ENCODE peak calls at places on chromosomes 12 and 14, in ten cellular contexts. One of them, this sample, is unnamed.

GRCh38 chr12:6073426-6073825 is 51.0 kb downstream of the VWF start:
- DNase-seq in retina: no peak
- DNase-seq in keratinocyte: no peak
- DNase-seq in germinal center: no peak
- DNase-seq in GM13976: no peak
- DNase-seq in stimulated activated CD8-positive, alpha-beta memory T cell treated with anti-CD3 and anti-CD28 coated beads, Interleukin-12 subunit alpha, Interleukin-12 subunit beta, amount 100 ng/mL, for 4 hours: no peak
- DNase-seq in heart left ventricle: no peak
- DNase-seq in NCI-H1092: no peak
- DNase-seq in SW480: no peak
- DNase-seq in stimulated activated CD4-positive, alpha-beta T cell treated with anti-CD3 and anti-CD28 coated beads, Interleukin-15, amount 100 ng/mL, for 1 hour: no peak
- DNase-seq in this sample: no peak

GRCh38 chr12:32148372-32148771 is 41.7 kb downstream of the BICD1 start:
- DNase-seq in retina: no peak
- DNase-seq in keratinocyte: no peak
- DNase-seq in germinal center: no peak
- DNase-seq in GM13976: no peak
- DNase-seq in stimulated activated CD8-positive, alpha-beta memory T cell treated with anti-CD3 and anti-CD28 coated beads, Interleukin-12 subunit alpha, Interleukin-12 subunit beta, amount 100 ng/mL, for 4 hours: no peak
- DNase-seq in heart left ventricle: no peak
- DNase-seq in NCI-H1092: no peak
- DNase-seq in SW480: no peak
- DNase-seq in stimulated activated CD4-positive, alpha-beta T cell treated with anti-CD3 and anti-CD28 coated beads, Interleukin-15, amount 100 ng/mL, for 1 hour: no peak
- DNase-seq in this sample: no peak

GRCh38 chr12:49489154-49489553 is 49.7 kb upstream of the KCNH3 start:
- DNase-seq in retina: no peak
- DNase-seq in keratinocyte: no peak
- DNase-seq in germinal center: no peak
- DNase-seq in GM13976: no peak
- DNase-seq in stimulated activated CD8-positive, alpha-beta memory T cell treated with anti-CD3 and anti-CD28 coated beads, Interleukin-12 subunit alpha, Interleukin-12 subunit beta, amount 100 ng/mL, for 4 hours: no peak
- DNase-seq in heart left ventricle: no peak
- DNase-seq in NCI-H1092: no peak
- DNase-seq in SW480: no peak
- DNase-seq in stimulated activated CD4-positive, alpha-beta T cell treated with anti-CD3 and anti-CD28 coated beads, Interleukin-15, amount 100 ng/mL, for 1 hour: no peak
- DNase-seq in this sample: no peak

GRCh38 chr12:109434556-109434955 is 42.5 kb downstream of the KCTD10 start:
- DNase-seq in retina: no peak
- DNase-seq in keratinocyte: no peak
- DNase-seq in germinal center: no peak
- DNase-seq in GM13976: no peak
- DNase-seq in stimulated activated CD8-positive, alpha-beta memory T cell treated with anti-CD3 and anti-CD28 coated beads, Interleukin-12 subunit alpha, Interleukin-12 subunit beta, amount 100 ng/mL, for 4 hours: no peak
- DNase-seq in heart left ventricle: no peak
- DNase-seq in NCI-H1092: no peak
- DNase-seq in SW480: no peak
- DNase-seq in stimulated activated CD4-positive, alpha-beta T cell treated with anti-CD3 and anti-CD28 coated beads, Interleukin-15, amount 100 ng/mL, for 1 hour: no peak
- DNase-seq in this sample: no peak

GRCh38 chr12:91040356-91040755 is 17.5 kb downstream of the KERA start:
- DNase-seq in retina: no peak
- DNase-seq in keratinocyte: no peak
- DNase-seq in germinal center: no peak
- DNase-seq in GM13976: no peak
- DNase-seq in stimulated activated CD8-positive, alpha-beta memory T cell treated with anti-CD3 and anti-CD28 coated beads, Interleukin-12 subunit alpha, Interleukin-12 subunit beta, amount 100 ng/mL, for 4 hours: no peak
- DNase-seq in heart left ventricle: no peak
- DNase-seq in NCI-H1092: no peak
- DNase-seq in SW480: no peak
- DNase-seq in stimulated activated CD4-positive, alpha-beta T cell treated with anti-CD3 and anti-CD28 coated beads, Interleukin-15, amount 100 ng/mL, for 1 hour: no peak
- DNase-seq in this sample: no peak

GRCh38 chr14:67892466-67893120 is 73.0 kb downstream of the RAD51B start:
- DNase-seq in retina: no peak
- DNase-seq in keratinocyte: no peak
- DNase-seq in germinal center: no peak
- DNase-seq in GM13976: no peak
- DNase-seq in stimulated activated CD8-positive, alpha-beta memory T cell treated with anti-CD3 and anti-CD28 coated beads, Interleukin-12 subunit alpha, Interleukin-12 subunit beta, amount 100 ng/mL, for 4 hours: no peak
- DNase-seq in heart left ventricle: no peak
- DNase-seq in NCI-H1092: no peak
- DNase-seq in SW480: no peak
- DNase-seq in stimulated activated CD4-positive, alpha-beta T cell treated with anti-CD3 and anti-CD28 coated beads, Interleukin-15, amount 100 ng/mL, for 1 hour: no peak
- DNase-seq in this sample: no peak

GRCh38 chr12:63917864-63918742 is 73.6 kb downstream of the SRGAP1 start:
- DNase-seq in retina: peak
- DNase-seq in keratinocyte: peak
- DNase-seq in germinal center: no peak
- DNase-seq in GM13976: no peak
- DNase-seq in stimulated activated CD8-positive, alpha-beta memory T cell treated with anti-CD3 and anti-CD28 coated beads, Interleukin-12 subunit alpha, Interleukin-12 subunit beta, amount 100 ng/mL, for 4 hours: no peak
- DNase-seq in heart left ventricle: no peak
- DNase-seq in NCI-H1092: no peak
- DNase-seq in SW480: no peak
- DNase-seq in stimulated activated CD4-positive, alpha-beta T cell treated with anti-CD3 and anti-CD28 coated beads, Interleukin-15, amount 100 ng/mL, for 1 hour: no peak
- DNase-seq in this sample: no peak

GRCh38 chr14:59161571-59162175 is 26.8 kb upstream of the DAAM1 start:
- DNase-seq in retina: peak
- DNase-seq in keratinocyte: no peak
- DNase-seq in germinal center: no peak
- DNase-seq in GM13976: peak
- DNase-seq in stimulated activated CD8-positive, alpha-beta memory T cell treated with anti-CD3 and anti-CD28 coated beads, Interleukin-12 subunit alpha, Interleukin-12 subunit beta, amount 100 ng/mL, for 4 hours: no peak
- DNase-seq in heart left ventricle: peak
- DNase-seq in NCI-H1092: no peak
- DNase-seq in SW480: peak
- DNase-seq in stimulated activated CD4-positive, alpha-beta T cell treated with anti-CD3 and anti-CD28 coated beads, Interleukin-15, amount 100 ng/mL, for 1 hour: no peak
- DNase-seq in this sample: no peak

GRCh38 chr14:50920482-50921225 is 23.6 kb downstream of the PYGL start:
- DNase-seq in retina: no peak
- DNase-seq in keratinocyte: no peak
- DNase-seq in germinal center: no peak
- DNase-seq in GM13976: no peak
- DNase-seq in stimulated activated CD8-positive, alpha-beta memory T cell treated with anti-CD3 and anti-CD28 coated beads, Interleukin-12 subunit alpha, Interleukin-12 subunit beta, amount 100 ng/mL, for 4 hours: no peak
- DNase-seq in heart left ventricle: no peak
- DNase-seq in NCI-H1092: no peak
- DNase-seq in SW480: peak
- DNase-seq in stimulated activated CD4-positive, alpha-beta T cell treated with anti-CD3 and anti-CD28 coated beads, Interleukin-15, amount 100 ng/mL, for 1 hour: no peak
- DNase-seq in this sample: no peak

GRCh38 chr12:54294152-54294913 is 6.5 kb downstream of the NFE2 start:
- DNase-seq in retina: peak
- DNase-seq in keratinocyte: no peak
- DNase-seq in germinal center: peak
- DNase-seq in GM13976: peak
- DNase-seq in stimulated activated CD8-positive, alpha-beta memory T cell treated with anti-CD3 and anti-CD28 coated beads, Interleukin-12 subunit alpha, Interleukin-12 subunit beta, amount 100 ng/mL, for 4 hours: no peak
- DNase-seq in heart left ventricle: peak
- DNase-seq in NCI-H1092: peak
- DNase-seq in SW480: peak
- DNase-seq in stimulated activated CD4-positive, alpha-beta T cell treated with anti-CD3 and anti-CD28 coated beads, Interleukin-15, amount 100 ng/mL, for 1 hour: peak
- DNase-seq in this sample: peak

GRCh38 chr12:42145552-42146215 is 1.0 kb upstream of the GXYLT1 start:
- DNase-seq in retina: no peak
- DNase-seq in keratinocyte: no peak
- DNase-seq in germinal center: no peak
- DNase-seq in GM13976: no peak
- DNase-seq in stimulated activated CD8-positive, alpha-beta memory T cell treated with anti-CD3 and anti-CD28 coated beads, Interleukin-12 subunit alpha, Interleukin-12 subunit beta, amount 100 ng/mL, for 4 hours: no peak
- DNase-seq in heart left ventricle: no peak
- DNase-seq in NCI-H1092: no peak
- DNase-seq in SW480: no peak
- DNase-seq in stimulated activated CD4-positive, alpha-beta T cell treated with anti-CD3 and anti-CD28 coated beads, Interleukin-15, amount 100 ng/mL, for 1 hour: no peak
- DNase-seq in this sample: no peak

GRCh38 chr12:76470028-76470939 is 89.3 kb downstream of the OSBPL8 start:
- DNase-seq in retina: no peak
- DNase-seq in keratinocyte: peak
- DNase-seq in germinal center: no peak
- DNase-seq in GM13976: peak
- DNase-seq in stimulated activated CD8-positive, alpha-beta memory T cell treated with anti-CD3 and anti-CD28 coated beads, Interleukin-12 subunit alpha, Interleukin-12 subunit beta, amount 100 ng/mL, for 4 hours: no peak
- DNase-seq in heart left ventricle: peak
- DNase-seq in NCI-H1092: no peak
- DNase-seq in SW480: peak
- DNase-seq in stimulated activated CD4-positive, alpha-beta T cell treated with anti-CD3 and anti-CD28 coated beads, Interleukin-15, amount 100 ng/mL, for 1 hour: no peak
- DNase-seq in this sample: no peak

GRCh38 chr12:41724216-41724615 is 420.5 kb downstream of the GXYLT1 start:
- DNase-seq in retina: no peak
- DNase-seq in keratinocyte: no peak
- DNase-seq in germinal center: no peak
- DNase-seq in GM13976: no peak
- DNase-seq in stimulated activated CD8-positive, alpha-beta memory T cell treated with anti-CD3 and anti-CD28 coated beads, Interleukin-12 subunit alpha, Interleukin-12 subunit beta, amount 100 ng/mL, for 4 hours: no peak
- DNase-seq in heart left ventricle: no peak
- DNase-seq in NCI-H1092: no peak
- DNase-seq in SW480: peak
- DNase-seq in stimulated activated CD4-positive, alpha-beta T cell treated with anti-CD3 and anti-CD28 coated beads, Interleukin-15, amount 100 ng/mL, for 1 hour: no peak
- DNase-seq in this sample: no peak

GRCh38 chr14:63800651-63801385 is 52.0 kb upstream of the SYNE2 start:
- DNase-seq in retina: no peak
- DNase-seq in keratinocyte: no peak
- DNase-seq in germinal center: no peak
- DNase-seq in GM13976: no peak
- DNase-seq in stimulated activated CD8-positive, alpha-beta memory T cell treated with anti-CD3 and anti-CD28 coated beads, Interleukin-12 subunit alpha, Interleukin-12 subunit beta, amount 100 ng/mL, for 4 hours: no peak
- DNase-seq in heart left ventricle: no peak
- DNase-seq in NCI-H1092: no peak
- DNase-seq in SW480: no peak
- DNase-seq in stimulated activated CD4-positive, alpha-beta T cell treated with anti-CD3 and anti-CD28 coated beads, Interleukin-15, amount 100 ng/mL, for 1 hour: no peak
- DNase-seq in this sample: no peak

GRCh38 chr12:10634427-10634826 is 21.0 kb upstream of the MAGOHB start:
- DNase-seq in retina: no peak
- DNase-seq in keratinocyte: no peak
- DNase-seq in germinal center: no peak
- DNase-seq in GM13976: no peak
- DNase-seq in stimulated activated CD8-positive, alpha-beta memory T cell treated with anti-CD3 and anti-CD28 coated beads, Interleukin-12 subunit alpha, Interleukin-12 subunit beta, amount 100 ng/mL, for 4 hours: no peak
- DNase-seq in heart left ventricle: no peak
- DNase-seq in NCI-H1092: no peak
- DNase-seq in SW480: peak
- DNase-seq in stimulated activated CD4-positive, alpha-beta T cell treated with anti-CD3 and anti-CD28 coated beads, Interleukin-15, amount 100 ng/mL, for 1 hour: no peak
- DNase-seq in this sample: no peak

GRCh38 chr12:101667591-101667990 is 29.8 kb upstream of the CHPT1 start:
- DNase-seq in retina: no peak
- DNase-seq in keratinocyte: no peak
- DNase-seq in germinal center: no peak
- DNase-seq in GM13976: no peak
- DNase-seq in stimulated activated CD8-positive, alpha-beta memory T cell treated with anti-CD3 and anti-CD28 coated beads, Interleukin-12 subunit alpha, Interleukin-12 subunit beta, amount 100 ng/mL, for 4 hours: no peak
- DNase-seq in heart left ventricle: no peak
- DNase-seq in NCI-H1092: no peak
- DNase-seq in SW480: no peak
- DNase-seq in stimulated activated CD4-positive, alpha-beta T cell treated with anti-CD3 and anti-CD28 coated beads, Interleukin-15, amount 100 ng/mL, for 1 hour: no peak
- DNase-seq in this sample: no peak

GRCh38 chr12:75177997-75178396 is 31.6 kb downstream of the KCNC2 start:
- DNase-seq in retina: no peak
- DNase-seq in keratinocyte: peak
- DNase-seq in germinal center: no peak
- DNase-seq in GM13976: no peak
- DNase-seq in stimulated activated CD8-positive, alpha-beta memory T cell treated with anti-CD3 and anti-CD28 coated beads, Interleukin-12 subunit alpha, Interleukin-12 subunit beta, amount 100 ng/mL, for 4 hours: no peak
- DNase-seq in heart left ventricle: no peak
- DNase-seq in NCI-H1092: no peak
- DNase-seq in SW480: peak
- DNase-seq in stimulated activated CD4-positive, alpha-beta T cell treated with anti-CD3 and anti-CD28 coated beads, Interleukin-15, amount 100 ng/mL, for 1 hour: no peak
- DNase-seq in this sample: no peak

GRCh38 chr12:50505945-50506344 is 1.2 kb downstream of the DIP2B start:
- DNase-seq in retina: no peak
- DNase-seq in keratinocyte: no peak
- DNase-seq in germinal center: peak
- DNase-seq in GM13976: no peak
- DNase-seq in stimulated activated CD8-positive, alpha-beta memory T cell treated with anti-CD3 and anti-CD28 coated beads, Interleukin-12 subunit alpha, Interleukin-12 subunit beta, amount 100 ng/mL, for 4 hours: no peak
- DNase-seq in heart left ventricle: peak
- DNase-seq in NCI-H1092: no peak
- DNase-seq in SW480: no peak
- DNase-seq in stimulated activated CD4-positive, alpha-beta T cell treated with anti-CD3 and anti-CD28 coated beads, Interleukin-15, amount 100 ng/mL, for 1 hour: no peak
- DNase-seq in this sample: no peak

GRCh38 chr14:100815478-100816285 is 10.2 kb upstream of the MEG3 start:
- DNase-seq in retina: peak
- DNase-seq in keratinocyte: no peak
- DNase-seq in germinal center: no peak
- DNase-seq in GM13976: no peak
- DNase-seq in stimulated activated CD8-positive, alpha-beta memory T cell treated with anti-CD3 and anti-CD28 coated beads, Interleukin-12 subunit alpha, Interleukin-12 subunit beta, amount 100 ng/mL, for 4 hours: no peak
- DNase-seq in heart left ventricle: no peak
- DNase-seq in NCI-H1092: no peak
- DNase-seq in SW480: no peak
- DNase-seq in stimulated activated CD4-positive, alpha-beta T cell treated with anti-CD3 and anti-CD28 coated beads, Interleukin-15, amount 100 ng/mL, for 1 hour: no peak
- DNase-seq in this sample: no peak

GRCh38 chr14:89330236-89331002 is 86.6 kb downstream of the FOXN3 start:
- DNase-seq in retina: no peak
- DNase-seq in keratinocyte: no peak
- DNase-seq in germinal center: no peak
- DNase-seq in GM13976: no peak
- DNase-seq in stimulated activated CD8-positive, alpha-beta memory T cell treated with anti-CD3 and anti-CD28 coated beads, Interleukin-12 subunit alpha, Interleukin-12 subunit beta, amount 100 ng/mL, for 4 hours: no peak
- DNase-seq in heart left ventricle: peak
- DNase-seq in NCI-H1092: no peak
- DNase-seq in SW480: no peak
- DNase-seq in stimulated activated CD4-positive, alpha-beta T cell treated with anti-CD3 and anti-CD28 coated beads, Interleukin-15, amount 100 ng/mL, for 1 hour: no peak
- DNase-seq in this sample: no peak

GRCh38 chr12:74152370-74152769 is 385.3 kb upstream of the ATXN7L3B start:
- DNase-seq in retina: no peak
- DNase-seq in keratinocyte: no peak
- DNase-seq in germinal center: no peak
- DNase-seq in GM13976: no peak
- DNase-seq in stimulated activated CD8-positive, alpha-beta memory T cell treated with anti-CD3 and anti-CD28 coated beads, Interleukin-12 subunit alpha, Interleukin-12 subunit beta, amount 100 ng/mL, for 4 hours: no peak
- DNase-seq in heart left ventricle: no peak
- DNase-seq in NCI-H1092: no peak
- DNase-seq in SW480: no peak
- DNase-seq in stimulated activated CD4-positive, alpha-beta T cell treated with anti-CD3 and anti-CD28 coated beads, Interleukin-15, amount 100 ng/mL, for 1 hour: no peak
- DNase-seq in this sample: no peak

GRCh38 chr14:60922050-60922449 is 58.8 kb downstream of the TRMT5 start:
- DNase-seq in retina: no peak
- DNase-seq in keratinocyte: peak
- DNase-seq in germinal center: no peak
- DNase-seq in GM13976: no peak
- DNase-seq in stimulated activated CD8-positive, alpha-beta memory T cell treated with anti-CD3 and anti-CD28 coated beads, Interleukin-12 subunit alpha, Interleukin-12 subunit beta, amount 100 ng/mL, for 4 hours: no peak
- DNase-seq in heart left ventricle: no peak
- DNase-seq in NCI-H1092: no peak
- DNase-seq in SW480: no peak
- DNase-seq in stimulated activated CD4-positive, alpha-beta T cell treated with anti-CD3 and anti-CD28 coated beads, Interleukin-15, amount 100 ng/mL, for 1 hour: no peak
- DNase-seq in this sample: no peak

GRCh38 chr14:105148604-105149145 is 19.9 kb downstream of the JAG2 start:
- DNase-seq in retina: no peak
- DNase-seq in keratinocyte: no peak
- DNase-seq in germinal center: no peak
- DNase-seq in GM13976: no peak
- DNase-seq in stimulated activated CD8-positive, alpha-beta memory T cell treated with anti-CD3 and anti-CD28 coated beads, Interleukin-12 subunit alpha, Interleukin-12 subunit beta, amount 100 ng/mL, for 4 hours: no peak
- DNase-seq in heart left ventricle: no peak
- DNase-seq in NCI-H1092: no peak
- DNase-seq in SW480: no peak
- DNase-seq in stimulated activated CD4-positive, alpha-beta T cell treated with anti-CD3 and anti-CD28 coated beads, Interleukin-15, amount 100 ng/mL, for 1 hour: no peak
- DNase-seq in this sample: no peak

GRCh38 chr12:93370947-93371346 is 6.8 kb upstream of the NUDT4 start:
- DNase-seq in retina: no peak
- DNase-seq in keratinocyte: no peak
- DNase-seq in germinal center: no peak
- DNase-seq in GM13976: no peak
- DNase-seq in stimulated activated CD8-positive, alpha-beta memory T cell treated with anti-CD3 and anti-CD28 coated beads, Interleukin-12 subunit alpha, Interleukin-12 subunit beta, amount 100 ng/mL, for 4 hours: no peak
- DNase-seq in heart left ventricle: no peak
- DNase-seq in NCI-H1092: no peak
- DNase-seq in SW480: no peak
- DNase-seq in stimulated activated CD4-positive, alpha-beta T cell treated with anti-CD3 and anti-CD28 coated beads, Interleukin-15, amount 100 ng/mL, for 1 hour: no peak
- DNase-seq in this sample: no peak

GRCh38 chr14:49895480-49895879 is 2.6 kb downstream of the ARF6 start:
- DNase-seq in retina: no peak
- DNase-seq in keratinocyte: no peak
- DNase-seq in germinal center: no peak
- DNase-seq in GM13976: no peak
- DNase-seq in stimulated activated CD8-positive, alpha-beta memory T cell treated with anti-CD3 and anti-CD28 coated beads, Interleukin-12 subunit alpha, Interleukin-12 subunit beta, amount 100 ng/mL, for 4 hours: no peak
- DNase-seq in heart left ventricle: no peak
- DNase-seq in NCI-H1092: no peak
- DNase-seq in SW480: no peak
- DNase-seq in stimulated activated CD4-positive, alpha-beta T cell treated with anti-CD3 and anti-CD28 coated beads, Interleukin-15, amount 100 ng/mL, for 1 hour: no peak
- DNase-seq in this sample: no peak